ENCODE peak calls at places on chromosomes 6 and 20, in seven cellular contexts. I, C, R, Q, W, U and F are unnamed samples.

GRCh38 chr20:10337291-10337690 is 96.7 kb downstream of the MKKS start:
- DNase-seq in I (no peak), C (no peak), R (no peak), Q (no peak), W (peak), U (no peak), F (no peak)

GRCh38 chr20:43914697-43915208 is at the start of gene TOX2:
- DNase-seq in I (no peak), C (peak), R (no peak), Q (no peak), W (no peak), U (no peak), F (no peak)

GRCh38 chr6:14290448-14291388 is 173.1 kb downstream of the CD83 start:
- DNase-seq in I (no peak), C (no peak), R (no peak), Q (no peak), W (no peak), U (no peak), F (no peak)

GRCh38 chr6:84515082-84515481 is 249.3 kb downstream of the TBX18 start:
- DNase-seq in I (no peak), C (no peak), R (no peak), Q (no peak), W (no peak), U (no peak), F (peak)

GRCh38 chr6:143539106-143539505 is 27.6 kb upstream of the FUCA2 start:
- DNase-seq in I (no peak), C (no peak), R (no peak), Q (no peak), W (no peak), U (no peak), F (no peak)

GRCh38 chr6:97174471-97174870 is 108.5 kb downstream of the MMS22L start:
- DNase-seq in I (no peak), C (no peak), R (no peak), Q (no peak), W (no peak), U (no peak), F (no peak)

GRCh38 chr6:30463651-30464618 is 25.4 kb upstream of the HLA-E start:
- DNase-seq in I (no peak), C (peak), R (no peak), Q (no peak), W (peak), U (no peak), F (peak)

GRCh38 chr6:3996349-3996748 is 82.6 kb downstream of the FAM217A start:
- DNase-seq in I (no peak), C (no peak), R (no peak), Q (no peak), W (no peak), U (no peak), F (no peak)

GRCh38 chr6:169344651-169345050 is 91.0 kb upstream of the THBS2 start:
- DNase-seq in I (no peak), C (no peak), R (no peak), Q (no peak), W (no peak), U (no peak), F (peak)

GRCh38 chr6:139608872-139609271 is 234.4 kb upstream of the CITED2 start:
- DNase-seq in I (no peak), C (no peak), R (no peak), Q (no peak), W (peak), U (no peak), F (peak)

GRCh38 chr20:34043025-34043424 is 49.3 kb downstream of the RALY start:
- DNase-seq in I (no peak), C (no peak), R (no peak), Q (no peak), W (no peak), U (no peak), F (no peak)

GRCh38 chr6:74073429-74073828 is 377.4 kb downstream of the CD109 start:
- DNase-seq in I (no peak), C (no peak), R (no peak), Q (peak), W (peak), U (no peak), F (peak)

GRCh38 chr6:56690519-56691200 is 48.0 kb upstream of the DST start:
- DNase-seq in I (no peak), C (no peak), R (no peak), Q (no peak), W (peak), U (no peak), F (peak)

GRCh38 chr20:32678948-32679347 is 5.2 kb upstream of the C20orf203 start:
- DNase-seq in I (no peak), C (no peak), R (peak), Q (no peak), W (peak), U (no peak), F (no peak)

GRCh38 chr20:3492669-3493068 is 21.9 kb downstream of the ATRN start:
- DNase-seq in I (no peak), C (no peak), R (no peak), Q (no peak), W (no peak), U (no peak), F (no peak)

GRCh38 chr20:62025832-62026563 is 39.7 kb downstream of the TAF4 start:
- DNase-seq in I (no peak), C (peak), R (no peak), Q (peak), W (peak), U (peak), F (peak)

GRCh38 chr6:3844097-3844463 is 5.1 kb upstream of the FAM50B start:
- DNase-seq in I (no peak), C (no peak), R (no peak), Q (peak), W (peak), U (no peak), F (peak)

GRCh38 chr20:36847009-36847709 is 28.8 kb upstream of the TLDC2 start:
- DNase-seq in I (no peak), C (no peak), R (no peak), Q (peak), W (peak), U (no peak), F (peak)

GRCh38 chr6:137309078-137309762 is 90.0 kb upstream of the IFNGR1 start:
- DNase-seq in I (no peak), C (no peak), R (peak), Q (peak), W (peak), U (peak), F (peak)

GRCh38 chr6:82040405-82041221 is 206.9 kb downstream of the IBTK start:
- DNase-seq in I (no peak), C (no peak), R (no peak), Q (peak), W (peak), U (peak), F (peak)
- TF ChIP-seq CTCF in I (peak), C (peak), R (peak), Q (peak), W (peak), U (peak), F (peak)

GRCh38 chr6:75525682-75526081 is 32.1 kb upstream of the FILIP1 start:
- DNase-seq in I (no peak), C (no peak), R (no peak), Q (no peak), W (no peak), U (no peak), F (no peak)

GRCh38 chr6:75528423-75528822 is 34.8 kb upstream of the FILIP1 start:
- DNase-seq in I (no peak), C (no peak), R (no peak), Q (no peak), W (peak), U (no peak), F (no peak)

GRCh38 chr6:75526502-75527127 is 33.0 kb upstream of the FILIP1 start:
- DNase-seq in I (no peak), C (peak), R (peak), Q (peak), W (peak), U (peak), F (peak)

DNA sequence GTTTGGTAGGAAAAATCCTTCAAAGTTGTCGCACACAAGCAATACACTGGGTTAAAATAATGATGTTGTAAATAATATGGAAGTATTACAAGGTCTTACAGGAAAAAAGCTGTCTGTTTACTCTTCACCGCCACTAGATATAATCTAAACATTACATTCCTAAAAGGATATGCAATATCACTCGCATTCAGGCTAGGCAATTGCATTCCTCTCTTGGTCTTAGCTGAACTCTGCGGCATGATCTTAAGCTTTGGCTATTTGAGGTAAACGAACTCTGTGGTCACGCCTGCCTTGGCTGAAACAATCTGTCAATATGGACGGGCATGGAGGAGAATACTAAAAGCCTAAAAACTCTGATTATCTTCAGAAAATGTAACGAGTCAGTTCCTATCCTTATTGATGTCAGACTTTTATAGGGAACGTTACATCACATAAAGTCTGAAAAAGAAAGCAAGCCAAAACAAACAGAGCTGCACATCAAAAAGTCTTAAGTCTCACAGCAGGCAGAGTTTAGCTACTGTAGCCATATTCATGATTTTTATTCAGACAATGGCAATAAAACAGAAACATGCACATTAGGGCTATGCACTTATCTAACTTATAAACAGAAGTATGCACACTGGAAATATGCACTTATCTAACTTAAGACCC is 30.8 kb upstream of the FILIP1 start:
- DNase-seq in I (no peak), C (no peak), R (peak), Q (peak), W (peak), U (peak), F (peak)
- H3K4me3 ChIP-seq in I (no peak), C (no peak), R (peak), Q (peak), W (no peak), U (no peak), F (no peak)

GRCh38 chr6:123448306-123448884 is 188.4 kb downstream of the TRDN start:
- DNase-seq in I (no peak), C (no peak), R (no peak), Q (no peak), W (no peak), U (no peak), F (no peak)
- TF ChIP-seq CTCF in I (no peak), C (no peak), R (no peak), Q (no peak), W (no peak), U (no peak), F (no peak)

DNA sequence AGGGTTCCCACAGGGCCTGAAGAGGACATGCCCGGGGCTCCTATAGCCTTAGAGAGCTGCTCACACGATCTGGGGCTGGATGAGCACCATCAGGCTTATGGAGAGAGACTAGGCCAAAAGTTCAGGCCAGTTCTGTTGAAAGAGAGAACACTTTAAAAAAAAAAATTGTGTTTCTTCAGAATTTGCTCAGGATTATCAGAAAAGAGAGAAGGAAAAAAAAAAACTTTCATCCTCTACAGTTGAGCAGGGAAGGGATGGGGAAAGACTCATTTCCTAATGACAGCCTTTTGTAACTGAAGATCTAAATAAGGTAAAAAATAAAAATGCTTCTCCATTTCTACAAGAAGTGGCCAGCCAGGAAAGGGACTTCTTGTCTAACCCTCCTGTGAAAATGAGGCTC is 134.8 kb downstream of the LY86 start:
- DNase-seq in I (no peak), C (no peak), R (no peak), Q (no peak), W (no peak), U (no peak), F (no peak)
- H3K4me3 ChIP-seq in I (no peak), C (no peak), R (no peak), Q (no peak), W (no peak), U (no peak), F (no peak)

GRCh38 chr6:99225172-99225571 is 124.3 kb downstream of the FAXC start:
- DNase-seq in I (no peak), C (no peak), R (no peak), Q (no peak), W (no peak), U (no peak), F (no peak)

GRCh38 chr6:99216959-99217358 is 132.5 kb downstream of the FAXC start:
- DNase-seq in I (no peak), C (no peak), R (no peak), Q (no peak), W (no peak), U (no peak), F (no peak)

DNA sequence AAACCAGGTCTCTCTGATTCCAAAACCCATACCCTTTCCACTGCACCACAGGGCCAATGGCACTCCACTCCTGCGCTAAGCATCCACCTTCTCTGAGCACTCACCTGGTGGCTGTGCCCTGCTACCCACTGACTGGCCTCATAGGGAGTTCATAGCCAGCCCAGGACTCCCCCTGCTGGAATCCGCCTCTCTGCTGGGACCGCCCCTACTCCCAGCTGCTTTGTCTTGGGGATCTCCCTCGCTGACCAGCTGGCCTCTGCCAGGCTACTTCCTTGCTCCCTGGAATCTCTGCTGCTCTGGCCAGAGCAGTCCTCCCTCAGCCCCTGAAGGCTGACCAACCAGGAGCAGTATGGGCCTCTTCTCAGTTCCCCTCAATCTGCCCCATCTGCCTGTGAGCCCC is 129.7 kb downstream of the FAXC start:
- DNase-seq in I (no peak), C (no peak), R (no peak), Q (no peak), W (no peak), U (no peak), F (no peak)
- TF ChIP-seq CTCF in I (no peak), C (no peak), R (peak), Q (peak), W (no peak), U (peak), F (no peak)

GRCh38 chr6:111734068-111734825 is 128.6 kb upstream of the TRAF3IP2 start:
- DNase-seq in I (no peak), C (no peak), R (no peak), Q (no peak), W (no peak), U (no peak), F (peak)

GRCh38 chr6:111738631-111739030 is 133.0 kb upstream of the TRAF3IP2 start:
- DNase-seq in I (no peak), C (no peak), R (no peak), Q (no peak), W (no peak), U (no peak), F (no peak)

GRCh38 chr6:111737065-111737521 is 131.4 kb upstream of the TRAF3IP2 start:
- DNase-seq in I (no peak), C (no peak), R (no peak), Q (no peak), W (peak), U (no peak), F (peak)

GRCh38 chr6:111738156-111738555 is 132.5 kb upstream of the TRAF3IP2 start:
- DNase-seq in I (no peak), C (no peak), R (no peak), Q (no peak), W (no peak), U (no peak), F (no peak)

GRCh38 chr6:111736005-111736607 is 130.4 kb upstream of the TRAF3IP2 start:
- DNase-seq in I (no peak), C (no peak), R (no peak), Q (no peak), W (peak), U (no peak), F (no peak)
- H3K4me3 ChIP-seq in I (no peak), C (no peak), R (no peak), Q (no peak), W (no peak), U (no peak), F (no peak)

GRCh38 chr6:147805155-147805554 is 296.7 kb downstream of the SAMD5 start:
- DNase-seq in I (no peak), C (no peak), R (peak), Q (no peak), W (no peak), U (no peak), F (no peak)
- TF ChIP-seq CTCF in I (no peak), C (no peak), R (no peak), Q (no peak), W (no peak), U (no peak), F (no peak)

GRCh38 chr6:142167071-142167470 is 20.0 kb downstream of the VTA1 start:
- DNase-seq in I (no peak), C (no peak), R (no peak), Q (no peak), W (no peak), U (no peak), F (no peak)

GRCh38 chr6:142165227-142165626 is 18.2 kb downstream of the VTA1 start:
- DNase-seq in I (no peak), C (no peak), R (no peak), Q (no peak), W (no peak), U (no peak), F (no peak)

GRCh38 chr6:142167472-142167871 is 20.4 kb downstream of the VTA1 start:
- DNase-seq in I (no peak), C (no peak), R (no peak), Q (no peak), W (no peak), U (no peak), F (no peak)

DNA sequence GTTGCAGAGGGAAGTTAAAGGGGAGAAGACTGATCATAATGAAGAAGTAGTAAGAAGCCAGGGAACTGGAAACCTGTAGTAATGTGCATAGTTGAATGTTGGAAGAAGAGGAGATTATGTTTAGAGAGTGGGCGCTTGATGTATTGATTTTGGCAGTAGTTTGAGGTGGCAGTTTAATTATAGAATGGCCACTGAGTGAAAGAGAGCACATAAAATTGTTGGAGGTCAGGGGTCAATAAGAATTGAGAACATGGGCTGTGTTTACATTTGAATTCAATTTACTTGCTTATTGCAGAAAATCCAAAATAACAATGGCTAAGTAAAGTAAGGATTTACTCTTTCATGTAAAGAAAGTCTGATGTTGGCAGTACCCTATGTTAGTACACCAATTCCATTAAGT is 15.7 kb downstream of the VTA1 start:
- DNase-seq in I (no peak), C (no peak), R (no peak), Q (no peak), W (no peak), U (no peak), F (no peak)
- H3K4me3 ChIP-seq in I (no peak), C (no peak), R (no peak), Q (no peak), W (no peak), U (no peak), F (no peak)